ENCODE peak calls at places on chromosomes 7 and 10, in ten cellular contexts. D, M, Q, L, E, N, I, R, H and C are unnamed samples.
A peak's percentile ranks its signal among the peaks of the same experiment; 100 is the strongest.

GRCh38 chr7:81111358-81111757 is 192.5 kb upstream of the SEMA3C start:
- DNase-seq in D (no peak), M (no peak), Q (peak; percentile 91), L (no peak), E (peak; percentile 13), N (no peak), I (no peak), R (no peak), H (no peak), C (no peak)

GRCh38 chr7:80724249-80724871 is 85.9 kb downstream of the CD36 start:
- DNase-seq in D (no peak), M (no peak), Q (no peak), L (no peak), E (no peak), N (no peak), I (no peak), R (no peak), H (no peak), C (no peak)

GRCh38 chr10:43216931-43217562 is 49.8 kb downstream of the RASGEF1A start:
- DNase-seq in D (no peak), M (no peak), Q (no peak), L (no peak), E (no peak), N (no peak), I (no peak), R (no peak), H (no peak), C (peak; percentile 28)

GRCh38 chr7:137695942-137696341 is 150.8 kb downstream of the DGKI start:
- DNase-seq in D (no peak), M (no peak), Q (no peak), L (no peak), E (no peak), N (no peak), I (no peak), R (no peak), H (no peak), C (no peak)

GRCh38 chr10:810351-810846 is 120.9 kb upstream of the DIP2C start:
- DNase-seq in D (peak; percentile 38), M (no peak), Q (peak; percentile 61), L (no peak), E (no peak), N (no peak), I (no peak), R (no peak), H (no peak), C (no peak)

GRCh38 chr10:129641982-129642381 is 174.9 kb downstream of the MGMT start:
- DNase-seq in D (no peak), M (no peak), Q (no peak), L (no peak), E (no peak), N (no peak), I (no peak), R (no peak), H (no peak), C (no peak)

GRCh38 chr10:120979435-120980315 is 128.5 kb downstream of the WDR11 start:
- DNase-seq in D (peak; percentile 40), M (peak; percentile 40), Q (peak; percentile 1), L (no peak), E (peak; percentile 62), N (peak; percentile 6), I (peak; percentile 65), R (no peak), H (peak; percentile 82), C (peak; percentile 90)

GRCh38 chr7:137354361-137354760 is 10.8 kb upstream of the PTN start:
- DNase-seq in D (no peak), M (no peak), Q (peak; percentile 63), L (no peak), E (no peak), N (no peak), I (no peak), R (no peak), H (no peak), C (no peak)

GRCh38 chr10:43944742-43945730 is 296.4 kb upstream of the ZNF32 start:
- DNase-seq in D (no peak), M (peak; percentile 10), Q (no peak), L (no peak), E (no peak), N (no peak), I (peak; percentile 38), R (no peak), H (no peak), C (no peak)

GRCh38 chr7:107725138-107725740 is 18.7 kb upstream of the CBLL1 start:
- DNase-seq in D (peak; percentile 15), M (peak; percentile 25), Q (peak; percentile 77), L (no peak), E (peak; percentile 49), N (peak; percentile 50), I (no peak), R (peak; percentile 34), H (peak; percentile 51), C (no peak)

GRCh38 chr7:35723011-35723410 is 28.1 kb upstream of the HERPUD2 start:
- DNase-seq in D (no peak), M (no peak), Q (no peak), L (no peak), E (no peak), N (peak; percentile 12), I (no peak), R (no peak), H (no peak), C (no peak)

GRCh38 chr7:52944916-52945315 is 90.5 kb upstream of the POM121L12 start:
- DNase-seq in D (no peak), M (no peak), Q (no peak), L (no peak), E (no peak), N (no peak), I (no peak), R (no peak), H (no peak), C (no peak)

GRCh38 chr10:110426294-110427153 is 71.2 kb upstream of the DUSP5 start:
- DNase-seq in D (no peak), M (no peak), Q (peak; percentile 87), L (no peak), E (no peak), N (no peak), I (no peak), R (no peak), H (no peak), C (no peak)

GRCh38 chr7:151315038-151315655 is 26.5 kb upstream of the NUB1 start:
- DNase-seq in D (peak; percentile 76), M (peak; percentile 68), Q (peak; percentile 76), L (no peak), E (peak; percentile 54), N (peak; percentile 54), I (peak; percentile 86), R (peak; percentile 67), H (peak; percentile 84), C (no peak)

GRCh38 chr10:46530249-46531186 is 25.9 kb downstream of the GPRIN2 start:
- DNase-seq in D (no peak), M (no peak), Q (peak; percentile 99), L (no peak), E (no peak), N (no peak), I (no peak), R (no peak), H (no peak), C (peak; percentile 49)

GRCh38 chr7:27899601-27900000 is 159.6 kb downstream of the TAX1BP1 start:
- DNase-seq in D (no peak), M (no peak), Q (no peak), L (no peak), E (no peak), N (no peak), I (no peak), R (peak; percentile 16), H (no peak), C (no peak)

GRCh38 chr7:133602291-133602690 is 349.4 kb downstream of the EXOC4 start:
- DNase-seq in D (no peak), M (no peak), Q (peak; percentile 58), L (no peak), E (no peak), N (no peak), I (no peak), R (no peak), H (no peak), C (no peak)

GRCh38 chr10:111158601-111159000 is 81.8 kb downstream of the ADRA2A start:
- DNase-seq in D (no peak), M (no peak), Q (no peak), L (no peak), E (no peak), N (no peak), I (no peak), R (no peak), H (no peak), C (no peak)

GRCh38 chr7:100407285-100408180 is 21.0 kb downstream of the ZCWPW1 start:
- DNase-seq in D (peak; percentile 17), M (no peak), Q (peak; percentile 84), L (no peak), E (peak; percentile 58), N (peak; percentile 65), I (peak; percentile 56), R (peak; percentile 26), H (peak; percentile 34), C (no peak)

GRCh38 chr7:84950836-84951235 is 236.0 kb downstream of the SEMA3D start:
- DNase-seq in D (no peak), M (no peak), Q (peak; percentile 7), L (no peak), E (no peak), N (no peak), I (no peak), R (no peak), H (no peak), C (no peak)